ENCODE peak calls at places on chromosomes 7 and 10, in five cellular contexts. Q is sigmoid colon, K is transverse colon, O is GM23338, A is HL-60. U is an unnamed sample.

GRCh38 chr7:42869131-42870020 is 42.5 kb downstream of the C7orf25 start:
- DNase-seq in Q (no peak), A (no peak), O (no peak), K (no peak), U (no peak)

GRCh38 chr7:8285155-8285554 is 23.2 kb upstream of the ICA1 start:
- DNase-seq in O (no peak), A (no peak), K (no peak), Q (no peak), U (no peak)

GRCh38 chr7:1598286-1598685 is 28.5 kb upstream of the PSMG3 start:
- DNase-seq in K (no peak), O (no peak), Q (no peak), A (no peak), U (no peak)

GRCh38 chr7:2497500-2498336 is 21.5 kb upstream of the GRIFIN start:
- DNase-seq in Q (no peak), O (no peak), A (no peak), K (no peak), U (no peak)

GRCh38 chr7:20403356-20403755 is 72.7 kb downstream of the ITGB8 start:
- DNase-seq in Q (peak), K (no peak), A (no peak), O (no peak), U (no peak)

GRCh38 chr7:47453093-47454056 is 128.5 kb downstream of the TNS3 start:
- DNase-seq in O (no peak), K (peak), Q (peak), A (no peak), U (peak)

GRCh38 chr10:128710795-128711183 is 584.6 kb upstream of the MKI67 start:
- DNase-seq in K (no peak), Q (no peak), A (no peak), O (no peak), U (no peak)

GRCh38 chr7:125059861-125060456 is 130.3 kb upstream of the POT1 start:
- DNase-seq in O (no peak), Q (no peak), K (no peak), A (no peak), U (no peak)

GRCh38 chr10:104657458-104657857 is 16.4 kb downstream of the SORCS3 start:
- DNase-seq in O (no peak), A (no peak), Q (no peak), K (no peak), U (no peak)

GRCh38 chr10:451021-451471 is 238.4 kb downstream of the DIP2C start:
- DNase-seq in A (peak), Q (no peak), O (no peak), K (peak), U (no peak)

GRCh38 chr7:111650456-111650999 is 88.2 kb upstream of the IMMP2L start:
- DNase-seq in A (no peak), Q (no peak), O (no peak), K (no peak), U (peak)

GRCh38 chr7:117192108-117192507 is 130.8 kb downstream of the WNT2 start:
- DNase-seq in O (no peak), K (no peak), Q (no peak), A (no peak), U (no peak)

GRCh38 chr7:64992971-64993370 is 2.1 kb upstream of the ZNF117 start:
- DNase-seq in A (no peak), K (no peak), Q (no peak), O (no peak), U (no peak)

GRCh38 chr10:6297951-6298381 is 95.2 kb downstream of the PFKFB3 start:
- DNase-seq in Q (no peak), K (peak), A (peak), O (no peak), U (no peak)

GRCh38 chr10:94038024-94038423 is 44.3 kb downstream of the PLCE1 start:
- DNase-seq in O (peak), K (no peak), Q (no peak), A (no peak), U (no peak)

GRCh38 chr7:77877800-77878199 is 79.2 kb downstream of the PHTF2 start:
- DNase-seq in A (no peak), O (no peak), K (no peak), Q (no peak), U (no peak)

GRCh38 chr10:42488416-42488815 is 150.0 kb downstream of the ZNF33B start:
- DNase-seq in K (no peak), A (no peak), O (no peak), Q (no peak), U (no peak)
- H3K4me3 ChIP-seq in K (no peak), A (no peak), O (no peak), Q (no peak), U (no peak)

DNA sequence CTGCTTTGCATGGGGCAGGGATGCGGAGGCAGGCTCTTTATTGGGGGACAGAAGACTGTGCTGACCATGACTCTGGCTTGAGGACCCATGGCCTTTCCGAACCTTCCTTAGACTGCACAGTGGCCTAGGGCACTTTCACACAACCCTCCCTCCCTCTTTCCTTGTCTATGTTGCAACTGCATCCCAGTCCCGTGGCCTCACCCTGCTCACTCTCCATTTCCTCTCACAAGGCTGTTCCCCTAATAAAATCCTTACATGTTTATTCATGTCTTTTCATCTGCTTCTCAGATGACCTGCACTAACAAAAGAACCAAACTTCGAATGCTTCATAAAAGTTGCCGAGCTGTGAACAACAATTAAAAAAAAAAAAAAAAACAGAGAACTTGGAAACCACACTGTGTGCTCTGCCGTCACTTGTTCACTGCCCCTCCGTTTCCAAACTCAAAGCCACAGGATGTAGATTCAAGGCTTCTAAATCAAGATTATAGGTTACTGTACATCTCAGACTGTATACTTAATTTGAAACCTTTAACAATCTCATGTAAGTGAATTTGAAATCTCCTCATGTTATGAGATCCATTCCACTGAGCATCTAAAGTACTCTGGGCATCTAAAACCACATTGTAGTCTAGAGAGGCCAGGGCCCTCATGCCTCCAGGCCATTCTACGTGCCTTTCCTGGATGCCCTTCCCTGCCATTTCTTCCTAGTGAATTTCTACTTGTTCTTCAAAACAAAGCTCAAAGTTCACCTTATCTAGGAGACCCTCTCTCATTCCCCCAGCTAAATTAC is 265.9 kb downstream of the SNX13 start:
- DNase-seq in A (no peak), K (no peak), O (no peak), Q (peak), U (no peak)
- TF ChIP-seq POLR2AphosphoS5 in A (no peak), K (no peak), O (no peak), Q (no peak), U (no peak)

GRCh38 chr7:155490697-155491628 is 33.0 kb downstream of the EN2 start:
- DNase-seq in O (peak), A (peak), Q (no peak), K (peak), U (no peak)

GRCh38 chr7:155491812-155492211 is 33.9 kb downstream of the EN2 start:
- DNase-seq in O (no peak), K (no peak), A (no peak), Q (no peak), U (no peak)

GRCh38 chr7:155489158-155489840 is 31.4 kb downstream of the EN2 start:
- DNase-seq in A (no peak), K (no peak), O (no peak), Q (no peak), U (no peak)

GRCh38 chr7:155488483-155489127 is 30.7 kb downstream of the EN2 start:
- DNase-seq in K (no peak), A (no peak), O (no peak), Q (no peak), U (no peak)

DNA sequence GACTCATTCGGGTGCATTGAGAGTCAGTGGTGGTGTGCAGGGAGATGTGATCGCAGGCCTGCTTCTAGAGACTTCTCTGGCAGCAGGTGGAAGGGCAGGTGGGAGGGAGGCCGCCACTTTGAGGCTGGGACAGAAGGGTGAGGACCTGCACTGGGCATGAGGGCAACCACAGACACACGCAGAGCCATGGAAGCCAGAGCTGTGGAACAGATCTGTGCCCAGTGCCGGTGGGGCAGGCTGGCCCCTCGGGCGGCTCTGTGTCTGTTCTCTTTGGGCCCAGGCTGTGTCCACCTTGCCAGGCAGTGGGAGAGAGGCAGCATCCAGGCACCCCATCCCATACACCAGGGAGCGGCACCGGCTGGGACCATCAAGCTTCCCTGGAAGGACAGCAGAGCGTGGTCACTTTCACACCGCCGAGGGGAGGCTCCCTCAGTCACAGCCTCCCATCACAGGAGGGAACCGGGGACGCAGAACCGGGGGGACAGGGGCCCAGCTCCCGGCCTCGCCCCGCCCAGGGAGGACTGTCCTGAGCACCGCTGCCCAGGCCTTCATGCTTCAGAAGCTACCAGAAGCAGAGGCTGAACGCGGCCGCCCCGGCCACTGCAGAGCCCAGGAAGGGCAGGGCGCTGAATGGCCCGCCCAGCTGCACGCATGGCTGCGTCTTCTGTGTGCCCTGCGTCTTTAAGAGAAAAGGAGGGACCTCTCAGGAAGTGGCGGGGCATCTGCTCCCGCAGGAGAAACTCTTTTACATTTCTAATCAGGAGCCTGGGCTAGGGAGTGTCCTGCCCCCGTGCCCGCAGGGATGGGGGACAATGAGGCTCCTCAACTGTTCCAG is 32.1 kb downstream of the EN2 start:
- DNase-seq in Q (no peak), O (peak), A (no peak), K (peak), U (no peak)
- H3K4me3 ChIP-seq in Q (peak), O (peak), A (no peak), K (peak), U (no peak)

DNA sequence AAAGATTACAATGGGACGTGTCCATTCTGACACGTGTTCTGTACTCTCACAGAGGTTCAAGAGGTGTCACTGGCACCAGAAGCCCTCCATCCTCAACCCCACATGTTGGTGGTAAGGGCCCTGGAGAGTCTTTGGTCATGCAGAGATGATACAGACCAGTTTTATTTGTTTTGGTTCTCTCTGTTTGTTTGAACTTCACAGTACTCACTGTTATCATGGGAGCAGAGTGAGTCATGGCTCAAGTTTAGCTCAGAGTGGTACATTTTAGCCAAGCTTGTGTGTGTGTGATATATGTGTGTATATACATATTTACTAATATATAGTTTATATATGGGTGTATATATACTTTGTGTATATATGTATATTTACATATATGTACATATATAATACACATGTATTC is 935.6 kb downstream of the GRID1 start:
- DNase-seq in O (no peak), K (no peak), Q (no peak), A (no peak), U (peak)
- TF ChIP-seq POLR2AphosphoS5 in O (no peak), K (no peak), Q (no peak), A (no peak), U (no peak)

GRCh38 chr7:115477193-115477651 is 553.3 kb downstream of the TFEC start:
- DNase-seq in K (peak), O (peak), Q (no peak), A (no peak), U (no peak)
- H3K4me3 ChIP-seq in K (peak), O (peak), Q (peak), A (no peak), U (peak)

DNA sequence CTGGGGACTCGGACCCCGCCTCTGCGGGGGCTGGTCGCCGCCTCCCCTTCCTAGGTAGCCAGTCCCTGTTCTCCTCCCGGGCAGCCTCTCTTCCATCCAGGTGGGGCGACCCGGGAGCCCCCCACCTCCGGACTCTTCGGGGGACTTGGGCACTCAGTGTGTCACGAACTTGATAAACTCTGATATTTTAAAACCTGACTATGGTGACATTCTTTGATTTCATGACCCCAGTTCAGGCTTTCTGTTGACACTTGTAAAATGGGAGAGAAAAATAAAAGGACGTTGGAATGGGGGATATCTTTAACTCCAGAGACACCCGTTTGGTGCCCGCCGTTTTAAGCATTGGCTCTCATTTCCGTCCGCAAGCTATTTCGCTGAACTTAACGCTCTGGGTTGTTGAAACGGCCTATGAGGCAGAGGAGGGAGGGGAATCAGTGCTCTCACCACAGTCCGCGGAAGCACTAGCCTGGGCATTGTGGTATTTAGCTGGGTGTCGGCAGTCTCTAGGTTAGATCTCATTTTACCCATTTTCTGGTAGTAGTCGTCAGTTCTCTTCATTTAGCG is 662 bp downstream of the VPS26A start:
- DNase-seq in O (peak), A (peak), K (peak), Q (no peak), U (no peak)
- TF ChIP-seq POLR2AphosphoS5 in O (no peak), A (no peak), K (peak), Q (no peak), U (no peak)

DNA sequence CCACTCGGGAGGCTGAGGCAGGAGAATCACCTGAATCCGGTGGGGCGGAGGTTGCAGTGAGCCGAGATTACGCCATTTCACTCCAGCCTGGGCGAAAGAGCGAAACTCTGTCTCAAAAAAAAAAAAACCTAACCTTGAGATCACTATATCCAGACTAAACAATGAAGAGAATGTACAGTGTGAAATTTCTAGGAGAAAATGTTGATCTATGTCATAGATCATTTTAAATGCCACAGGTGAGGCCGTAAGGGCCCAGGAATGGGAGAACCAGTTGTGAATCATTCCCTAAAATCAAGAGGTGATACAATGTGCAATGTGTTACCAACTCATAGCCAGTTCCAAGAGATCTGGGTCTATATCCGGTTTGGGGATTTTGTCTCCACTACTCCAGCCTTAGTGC is 158.0 kb downstream of the CACNB2 start:
- DNase-seq in O (no peak), K (no peak), A (no peak), Q (no peak), U (no peak)
- H3K4me3 ChIP-seq in O (no peak), K (no peak), A (no peak), Q (no peak), U (no peak)

DNA sequence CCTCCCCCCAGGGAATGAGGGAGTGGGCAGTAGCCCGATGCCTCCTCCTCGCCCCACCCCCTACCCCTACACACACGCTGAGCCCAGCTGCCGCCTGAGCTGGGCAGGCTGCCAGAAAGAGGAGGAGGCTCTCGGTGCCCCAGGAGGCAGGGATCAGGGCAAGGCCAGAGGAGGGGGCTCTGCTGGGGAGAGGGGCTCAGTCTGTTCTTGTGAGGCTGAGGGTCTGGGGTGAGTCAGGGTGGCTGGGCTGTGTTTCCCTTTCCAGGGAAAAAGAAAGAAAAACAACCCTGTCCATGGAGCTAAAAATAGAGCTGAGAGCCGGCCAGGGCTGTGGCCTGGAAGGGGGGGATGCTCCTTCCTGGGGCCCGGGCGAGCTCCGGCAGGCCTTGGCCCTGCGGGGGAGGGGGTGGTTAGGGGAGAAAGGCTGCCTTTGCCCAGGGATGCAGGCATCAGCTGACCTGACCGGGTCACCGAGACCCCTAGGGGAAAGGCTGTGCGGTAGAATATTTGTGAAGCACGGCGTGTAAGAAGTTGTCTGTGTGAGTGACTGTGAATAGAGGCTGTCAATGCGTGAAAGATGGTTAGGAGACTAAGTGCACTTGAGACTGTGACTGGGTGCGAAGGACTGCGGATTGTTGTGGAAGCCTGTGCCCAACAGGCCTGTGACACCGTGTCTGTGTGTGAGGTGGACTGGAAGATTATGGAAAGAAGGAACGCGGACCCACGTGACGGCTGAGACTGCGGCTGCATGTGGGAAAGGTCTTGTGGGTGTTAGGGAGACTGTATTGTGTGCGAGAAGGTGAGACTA is 1.2 kb upstream of the LZTS2 start:
- DNase-seq in O (peak), A (peak), Q (peak), K (peak), U (no peak)
- TF ChIP-seq POLR2AphosphoS5 in O (peak), A (peak), Q (peak), K (peak), U (no peak)

GRCh38 chr10:60139290-60139689 is 232.9 kb upstream of the CCDC6 start:
- DNase-seq in K (no peak), A (no peak), Q (no peak), O (no peak), U (no peak)
- H3K4me3 ChIP-seq in K (peak), A (no peak), Q (peak), O (peak), U (no peak)

DNA sequence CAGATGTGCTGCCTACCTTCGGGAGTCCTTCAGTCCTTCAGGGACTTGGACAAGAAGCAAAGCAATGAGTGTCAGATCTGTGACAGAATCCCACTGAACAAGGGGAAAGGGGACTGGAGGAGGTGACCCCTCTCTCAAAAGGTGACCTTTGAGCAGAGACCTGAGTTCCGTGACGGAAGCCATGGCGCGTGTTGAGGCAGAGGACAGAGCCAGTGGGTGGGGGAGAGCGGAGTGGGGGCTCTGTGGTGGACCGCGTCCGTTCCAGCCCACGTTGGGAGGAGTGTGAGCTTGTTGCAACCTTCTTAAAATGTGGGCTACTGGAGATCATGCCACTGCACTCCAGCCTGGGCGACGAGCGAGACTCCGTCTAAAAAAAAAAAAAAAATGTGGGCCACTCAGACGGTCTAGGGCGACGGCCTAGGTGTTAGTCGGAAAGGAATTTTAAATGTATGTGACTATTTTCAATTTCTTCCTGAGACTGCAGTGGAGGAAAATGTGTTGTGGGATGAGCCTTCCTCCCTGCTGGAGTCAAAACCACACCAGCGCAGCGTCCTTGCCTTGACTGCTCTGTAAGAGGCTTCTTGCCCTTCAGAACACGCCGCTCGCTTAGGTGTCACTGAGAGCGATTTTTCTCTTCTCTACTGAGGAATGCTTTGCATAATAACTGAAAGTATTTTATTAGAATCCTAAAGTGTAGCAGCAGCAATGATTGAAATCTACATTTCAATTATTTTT is 272.7 kb downstream of the CELF2 start:
- DNase-seq in O (no peak), Q (no peak), K (no peak), A (no peak), U (no peak)
- TF ChIP-seq POLR2AphosphoS5 in O (no peak), Q (no peak), K (no peak), A (no peak), U (no peak)

U was measured in Panc1.